ENCODE peak calls at places on chromosome 3, in seven cellular contexts. H is foreskin fibroblast, B is AG10803, O is bronchial epithelial cell, I is GM12865, Y is HL-60, A is fibroblast of mammary gland. Z is an unnamed sample.

GRCh38 chr3:126696701-126697267 is 7.3 kb upstream of the CHCHD6 start:
- DNase-seq in B (no peak), I (no peak), Y (no peak), A (no peak), O (no peak), H (no peak), Z (no peak)

GRCh38 chr3:55562672-55563071 is 75.6 kb upstream of the WNT5A start:
- DNase-seq in O (no peak), H (no peak), I (no peak), B (no peak), Y (no peak), A (no peak), Z (no peak)

GRCh38 chr3:29291262-29291981 is 10.6 kb downstream of the RBMS3 start:
- DNase-seq in Y (no peak), B (peak; percentile 72), A (no peak), H (no peak), O (peak; percentile 28), I (no peak), Z (no peak)

GRCh38 chr3:108719178-108719577 is 38.0 kb downstream of the RETNLB start:
- DNase-seq in Y (no peak), A (no peak), B (no peak), O (no peak), I (no peak), H (no peak), Z (no peak)

GRCh38 chr3:28476194-28476593 is 127.6 kb upstream of the AZI2 start:
- DNase-seq in O (peak; percentile 64), B (peak; percentile 66), Y (peak; percentile 7), H (peak; percentile 5), A (peak; percentile 69), I (peak; percentile 45), Z (peak; percentile 38)

GRCh38 chr3:89042251-89042650 is 65.2 kb upstream of the EPHA3 start:
- DNase-seq in H (no peak), A (no peak), B (peak; percentile 39), O (no peak), Y (no peak), I (no peak), Z (no peak)

GRCh38 chr3:94423566-94423965 is 360.7 kb downstream of the NSUN3 start:
- DNase-seq in O (no peak), B (peak; percentile 2), A (peak; percentile 55), Y (no peak), H (no peak), I (no peak), Z (no peak)

GRCh38 chr3:72380193-72380592 is 468.1 kb downstream of the SHQ1 start:
- DNase-seq in I (no peak), B (peak; percentile 58), H (peak; percentile 23), A (peak; percentile 61), O (peak; percentile 29), Y (no peak), Z (no peak)

GRCh38 chr3:183824761-183825379 is 507 bp downstream of the MAP6D1 start:
- DNase-seq in I (no peak), A (no peak), B (no peak), H (no peak), Y (no peak), O (no peak), Z (no peak)

GRCh38 chr3:48625600-48625999 is 4.0 kb upstream of the TMEM89 start:
- DNase-seq in H (no peak), I (no peak), A (no peak), B (no peak), Y (no peak), O (no peak), Z (no peak)

GRCh38 chr3:42906085-42906904 is at the start of gene ZNF662:
- DNase-seq in H (no peak), Y (no peak), A (peak; percentile 26), B (peak; percentile 49), O (no peak), I (no peak), Z (no peak)

GRCh38 chr3:34267088-34267487 is 468.7 kb downstream of the PDCD6IP start:
- DNase-seq in O (no peak), Y (no peak), B (no peak), A (no peak), H (no peak), I (no peak), Z (no peak)

DNA sequence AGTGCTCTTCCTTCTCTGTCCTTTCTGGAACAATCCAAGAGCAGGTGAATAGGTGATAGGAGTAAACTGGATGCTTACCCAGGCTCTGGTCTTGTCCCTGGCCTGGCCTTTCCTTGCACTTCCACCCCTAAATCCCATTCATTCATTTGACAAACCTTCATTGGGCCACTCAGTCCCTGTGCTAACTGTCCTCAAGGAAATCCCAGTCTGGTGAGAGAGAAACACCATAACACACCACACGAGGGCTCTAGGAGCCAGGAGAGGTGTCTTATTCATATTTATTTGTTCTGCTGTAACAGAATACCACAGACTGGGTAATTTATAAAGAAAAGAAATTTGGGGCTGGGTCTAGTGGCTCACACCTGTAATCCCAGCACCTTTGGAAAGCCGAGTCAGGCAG is 22.8 kb downstream of the EFCC1 start:
- DNase-seq in A (peak; percentile 21), Y (no peak), O (peak; percentile 35), B (no peak), I (peak; percentile 12), H (no peak), Z (no peak)
- TF ChIP-seq CTCF in A (peak; percentile 18), Y (no peak), O (peak; percentile 43), B (peak; percentile 26), I (peak; percentile 2), H (no peak), Z (peak; percentile 37)

DNA sequence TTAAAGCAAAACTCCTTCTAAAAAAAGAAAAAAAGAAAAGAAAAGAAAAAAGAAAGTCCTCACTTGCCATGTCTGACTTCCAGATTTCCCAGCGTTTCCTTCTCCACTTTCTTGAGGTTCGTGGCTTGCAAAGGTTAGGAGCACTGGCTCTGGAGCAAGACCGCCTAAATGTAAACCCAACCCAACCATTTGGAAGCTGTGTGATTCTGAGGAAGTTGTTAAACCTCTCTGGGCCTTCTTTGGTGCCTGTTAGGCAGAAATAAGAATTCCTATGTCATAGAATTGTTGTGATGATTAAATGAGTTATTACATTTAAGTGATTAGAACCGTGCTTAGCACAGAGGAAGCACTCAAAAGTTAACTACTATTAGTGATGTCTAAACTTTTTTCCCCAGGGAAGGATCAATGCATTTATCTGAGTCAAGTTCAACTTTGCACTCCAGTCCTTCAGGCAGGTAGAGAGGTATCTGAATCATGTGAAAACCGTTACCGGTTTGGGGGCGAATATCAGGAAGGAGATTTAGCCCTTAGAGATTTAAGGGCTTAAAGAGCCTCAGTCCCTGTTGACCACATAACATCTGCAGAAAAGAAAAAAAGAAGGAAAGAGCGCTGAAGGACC is 78.3 kb upstream of the HES1 start:
- DNase-seq in O (no peak), A (no peak), H (no peak), B (no peak), I (no peak), Y (no peak), Z (no peak)
- H3K4me3 ChIP-seq in O (no peak overlapping the region), A (no peak overlapping the region), H (no peak overlapping the region), B (no peak overlapping the region), I (peak overlapping the region; percentile 16), Y (no peak overlapping the region), Z (peak overlapping the region; percentile 24)

GRCh38 chr3:169563775-169564059 is 99.8 kb downstream of the MECOM start:
- DNase-seq in Y (no peak), O (no peak), A (no peak), I (peak; percentile 11), B (no peak), H (no peak), Z (no peak)

GRCh38 chr3:169562988-169563774 is 100.3 kb downstream of the MECOM start:
- DNase-seq in H (no peak), I (peak; percentile 11), A (no peak), B (no peak), O (peak; percentile 33), Y (no peak), Z (no peak)

GRCh38 chr3:169564883-169565282 is 98.6 kb downstream of the MECOM start:
- DNase-seq in A (no peak), Y (no peak), O (no peak), I (no peak), B (no peak), H (no peak), Z (no peak)
- TF ChIP-seq CTCF in A (no peak), Y (no peak), O (peak; percentile 19), I (no peak), B (no peak), H (no peak), Z (peak; percentile 2)

GRCh38 chr3:120446891-120447668 is 3.7 kb downstream of the FSTL1 start:
- DNase-seq in H (no peak), Y (no peak), O (no peak), I (no peak), B (no peak), A (no peak), Z (no peak)

GRCh38 chr3:120450914-120451669 is at the start of gene FSTL1:
- DNase-seq in B (peak; percentile 83), Y (no peak), O (no peak), A (peak; percentile 66), H (peak; percentile 67), I (no peak), Z (no peak)

GRCh38 chr3:120449701-120450216 is 1.0 kb downstream of the FSTL1 start:
- DNase-seq in B (peak; percentile 90), Y (no peak), H (peak; percentile 62), O (no peak), A (peak; percentile 82), I (no peak), Z (peak; percentile 68)

GRCh38 chr3:120450261-120450913 is 405 bp downstream of the FSTL1 start:
- DNase-seq in O (no peak), B (no peak), A (no peak), I (no peak), Y (no peak), H (no peak), Z (no peak)

DNA sequence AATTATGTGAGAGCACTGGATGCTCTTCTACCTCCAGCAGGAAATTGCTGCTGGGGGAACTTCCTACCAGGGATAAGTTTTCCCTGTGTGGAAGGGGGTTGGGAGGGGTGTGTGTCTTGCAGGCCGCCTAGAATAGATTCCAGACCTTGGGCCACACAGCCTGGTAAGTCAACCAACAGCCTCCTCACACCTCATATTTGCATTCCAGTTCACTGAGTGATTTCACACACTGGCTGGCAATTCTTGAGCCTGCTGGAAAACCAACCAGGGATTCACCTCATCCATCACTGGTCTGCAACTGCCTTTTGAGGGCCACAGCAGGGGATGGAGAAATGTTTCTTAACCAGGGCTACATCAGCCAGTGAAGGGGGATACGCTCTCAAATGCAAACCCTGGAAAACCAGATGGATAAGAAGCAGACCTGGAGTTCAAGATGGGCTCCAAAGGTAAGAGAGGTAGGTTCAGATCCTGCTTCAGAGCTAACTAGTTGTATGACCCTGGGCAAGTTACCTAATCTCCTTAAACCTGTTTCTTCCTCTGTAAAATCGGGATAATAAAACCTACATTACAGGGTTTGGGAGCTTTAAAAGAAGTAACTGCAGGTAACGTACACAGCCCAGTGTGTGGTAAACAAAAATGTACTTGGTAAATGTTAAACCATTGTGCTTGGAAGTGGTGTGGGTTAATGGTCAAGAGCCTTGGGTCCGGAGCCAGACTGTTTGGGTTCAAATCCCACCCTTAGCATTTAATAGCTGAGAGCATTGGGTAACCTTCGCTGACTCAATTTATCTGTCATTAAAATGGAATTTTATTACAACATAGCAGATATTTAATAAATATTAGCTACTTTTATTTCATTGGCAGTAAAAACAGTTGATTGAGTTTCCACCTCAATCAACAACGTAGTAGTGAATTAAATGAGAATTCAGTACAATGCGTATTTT is 1.8 kb downstream of the FSTL1 start:
- DNase-seq in O (peak; percentile 76), A (peak; percentile 80), B (peak; percentile 97), I (no peak), H (peak; percentile 79), Y (no peak), Z (peak; percentile 76)
- H3K4me3 ChIP-seq in O (peak overlapping the region; percentile 84), A (peak overlapping the region; percentile 92), B (peak overlapping the region; percentile 87), I (no peak overlapping the region), H (peak overlapping the region; percentile 85), Y (no peak overlapping the region), Z (peak overlapping the region; percentile 78)

GRCh38 chr3:140360332-140360731 is 317.5 kb upstream of the TRIM42 start:
- DNase-seq in B (no peak), A (no peak), H (no peak), O (no peak), Y (no peak), I (no peak), Z (no peak)
- TF ChIP-seq CTCF in B (no peak), A (no peak), H (no peak), O (no peak), Y (no peak), I (no peak), Z (no peak)

Z was measured in AG09309.